ENCODE peak calls at places on chromosomes 11 and 22, in four cellular contexts. One of them, this sample, is unnamed.
A peak's percentile ranks its signal among the peaks of the same experiment; 100 is the strongest.

GRCh38 chr11:13055200-13055599 is 46.1 kb downstream of the RASSF10 start:
- DNase-seq in HepG2: no peak
- DNase-seq in H1: no peak
- DNase-seq in GM12878: no peak
- DNase-seq in this sample: no peak

GRCh38 chr11:10004526-10005113 is 289.4 kb downstream of the SBF2 start:
- DNase-seq in HepG2: no peak
- DNase-seq in H1: peak; percentile 25
- DNase-seq in GM12878: no peak
- DNase-seq in this sample: no peak

GRCh38 chr22:44889233-44889878 is 120.4 kb downstream of the PHF21B start:
- DNase-seq in HepG2: no peak
- DNase-seq in H1: no peak
- DNase-seq in GM12878: no peak
- DNase-seq in this sample: peak; percentile 60

GRCh38 chr11:9596926-9597325 is 23.5 kb downstream of the WEE1 start:
- DNase-seq in HepG2: no peak
- DNase-seq in H1: no peak
- DNase-seq in GM12878: no peak
- DNase-seq in this sample: no peak

GRCh38 chr22:31332010-31332409 is 14.1 kb downstream of the PATZ1 start:
- DNase-seq in HepG2: no peak
- DNase-seq in H1: no peak
- DNase-seq in GM12878: no peak
- DNase-seq in this sample: no peak

GRCh38 chr11:92846542-92847125 is 122.8 kb upstream of the MTNR1B start:
- DNase-seq in HepG2: no peak
- DNase-seq in H1: no peak
- DNase-seq in GM12878: no peak
- DNase-seq in this sample: no peak

GRCh38 chr11:1225386-1226225 is 2.7 kb downstream of the MUC5B start:
- DNase-seq in HepG2: no peak
- DNase-seq in H1: no peak
- DNase-seq in GM12878: no peak
- DNase-seq in this sample: no peak

GRCh38 chr22:39999144-39999757 is 4.5 kb downstream of the FAM83F start:
- DNase-seq in HepG2: peak; percentile 27
- DNase-seq in H1: no peak
- DNase-seq in GM12878: no peak
- DNase-seq in this sample: peak; percentile 74

GRCh38 chr22:32558681-32559355 is 84.2 kb downstream of the FBXO7 start:
- DNase-seq in HepG2: no peak
- DNase-seq in H1: no peak
- DNase-seq in GM12878: no peak
- DNase-seq in this sample: no peak

GRCh38 chr22:42817556-42817955 is 39.5 kb downstream of the ARFGAP3 start:
- DNase-seq in HepG2: no peak
- DNase-seq in H1: no peak
- DNase-seq in GM12878: no peak
- DNase-seq in this sample: no peak

GRCh38 chr22:46734830-46735453 is 3.1 kb downstream of the CERK start:
- DNase-seq in HepG2: no peak
- DNase-seq in H1: no peak
- DNase-seq in GM12878: peak; percentile 56
- DNase-seq in this sample: no peak

GRCh38 chr22:36395922-36396321 is 8.2 kb upstream of the MYH9 start:
- DNase-seq in HepG2: peak; percentile 34
- DNase-seq in H1: no peak
- DNase-seq in GM12878: no peak
- DNase-seq in this sample: no peak

GRCh38 chr22:49046000-49046545 is 781.6 kb downstream of the BRD1 start:
- DNase-seq in HepG2: no peak
- DNase-seq in H1: no peak
- DNase-seq in GM12878: no peak
- DNase-seq in this sample: no peak

GRCh38 chr11:78731008-78731407 is 156.3 kb upstream of the NARS2 start:
- DNase-seq in HepG2: peak; percentile 9
- DNase-seq in H1: no peak
- DNase-seq in GM12878: no peak
- DNase-seq in this sample: no peak

GRCh38 chr22:17575151-17575550 is 11.9 kb downstream of the SLC25A18 start:
- DNase-seq in HepG2: no peak
- DNase-seq in H1: no peak
- DNase-seq in GM12878: no peak
- DNase-seq in this sample: no peak

GRCh38 chr11:17538054-17538453 is 6.2 kb downstream of the USH1C start:
- DNase-seq in HepG2: no peak
- DNase-seq in H1: no peak
- DNase-seq in GM12878: no peak
- DNase-seq in this sample: no peak

GRCh38 chr22:31332886-31333285 is 13.3 kb downstream of the PATZ1 start:
- DNase-seq in HepG2: no peak
- DNase-seq in H1: no peak
- DNase-seq in GM12878: no peak
- DNase-seq in this sample: no peak

GRCh38 chr22:37229805-37230672 is 14.0 kb downstream of the RAC2 start:
- DNase-seq in HepG2: no peak
- DNase-seq in H1: no peak
- DNase-seq in GM12878: peak; percentile 60
- DNase-seq in this sample: peak; percentile 58

DNA sequence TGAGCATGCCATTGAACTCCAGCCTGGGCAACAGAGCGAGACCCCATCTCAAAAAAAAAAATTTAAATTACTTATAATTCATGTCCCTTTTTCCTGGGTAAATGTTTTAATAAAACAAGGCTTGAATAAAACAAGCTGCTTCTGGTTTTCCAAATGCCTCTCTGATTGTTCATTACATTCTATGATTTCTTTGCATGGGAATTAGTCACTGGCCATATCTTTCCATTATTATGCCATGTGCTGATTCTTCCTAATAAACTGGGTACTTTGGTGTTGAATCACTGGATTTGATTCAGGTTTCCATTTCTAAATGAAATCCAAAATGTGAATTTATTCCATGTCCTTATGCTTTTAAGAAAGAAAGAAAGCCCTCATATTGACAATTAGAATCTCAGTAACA is 42.6 kb downstream of the ZNF215 start:
- DNase-seq in HepG2: no peak
- DNase-seq in H1: no peak
- DNase-seq in GM12878: no peak
- DNase-seq in this sample: no peak
- TF ChIP-seq KDM1A in HepG2: no peak
- TF ChIP-seq KDM1A in H1: no peak
- TF ChIP-seq KDM1A in GM12878: no peak
- TF ChIP-seq KDM1A in this sample: no peak

DNA sequence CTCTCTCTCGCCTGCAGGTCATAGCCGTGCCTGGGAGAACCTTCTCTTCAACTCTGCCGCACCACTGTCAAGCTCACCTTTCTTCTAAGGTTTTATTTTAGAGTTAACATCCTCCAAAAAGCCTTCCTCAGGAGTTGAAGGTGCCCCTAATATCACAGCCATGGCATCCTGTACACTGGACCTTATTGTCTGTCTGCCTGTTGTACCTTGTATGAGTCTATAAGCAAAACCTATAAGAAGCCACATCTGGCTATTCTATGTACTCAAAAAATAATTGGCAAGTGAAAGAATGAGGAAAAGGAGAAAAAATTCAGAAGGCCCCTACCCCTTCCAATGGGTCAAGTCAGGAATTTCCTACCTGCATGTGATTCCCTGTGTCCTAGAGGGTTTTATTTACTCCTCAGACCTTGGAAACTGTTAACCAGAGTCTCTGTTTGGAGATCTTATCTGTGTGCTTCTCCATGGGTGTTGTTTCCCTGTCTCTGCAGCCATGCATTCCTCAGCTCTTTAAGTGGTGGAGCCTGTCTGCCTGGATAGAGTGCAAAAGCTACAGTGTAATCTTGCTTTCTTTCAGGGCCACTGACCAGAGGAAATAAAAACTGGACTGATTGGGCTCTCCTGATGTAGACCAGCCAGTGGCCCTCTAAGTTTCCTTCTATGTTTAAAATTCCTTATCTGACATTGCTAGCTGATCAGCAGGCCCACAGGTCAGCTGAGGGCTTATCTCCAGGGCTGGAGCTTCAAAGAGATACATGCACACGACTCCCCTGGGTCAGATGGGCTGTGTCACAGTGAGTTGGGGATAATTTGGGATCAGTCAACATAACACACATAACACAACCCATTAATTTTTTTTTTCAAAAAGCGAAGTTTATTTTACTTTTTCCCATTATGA is 37.6 kb upstream of the TMEM135 start:
- DNase-seq in HepG2: peak; percentile 99
- DNase-seq in H1: no peak
- DNase-seq in GM12878: no peak
- DNase-seq in this sample: peak; percentile 96
- TF ChIP-seq SIN3A in HepG2: no peak
- TF ChIP-seq SIN3A in H1: no peak
- TF ChIP-seq SIN3A in GM12878: no peak
- TF ChIP-seq SIN3A in this sample: peak; percentile 86

DNA sequence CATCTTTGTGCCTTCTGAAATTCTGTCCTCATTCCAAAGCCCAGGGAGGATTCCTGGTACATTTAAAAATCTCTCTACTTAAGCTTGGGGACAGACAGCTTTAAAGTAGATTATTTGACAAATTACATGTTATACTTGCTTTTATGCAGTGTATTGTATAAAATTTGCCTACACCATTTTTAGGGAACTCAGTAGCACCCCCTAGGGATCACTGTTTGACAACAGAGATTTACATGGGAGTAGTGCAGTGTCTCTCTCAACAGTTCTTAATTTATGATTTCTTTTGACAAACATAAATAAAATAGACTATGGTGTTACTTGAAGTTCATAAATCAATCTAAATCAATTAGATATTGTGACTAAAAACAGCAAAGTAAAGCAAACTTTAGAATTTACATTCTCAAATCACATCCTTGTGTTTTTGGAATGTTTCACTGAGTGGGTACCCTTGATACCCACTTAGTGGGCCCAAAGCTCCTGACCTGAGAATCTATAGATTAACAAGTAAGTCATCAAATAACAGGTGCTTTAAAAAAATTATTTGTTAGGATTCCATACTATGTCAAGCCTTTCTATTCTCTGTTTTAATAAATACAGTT is 428.8 kb downstream of the DYNC2H1 start:
- DNase-seq in HepG2: no peak
- DNase-seq in H1: no peak
- DNase-seq in GM12878: no peak
- DNase-seq in this sample: no peak
- TF ChIP-seq KDM1A in HepG2: no peak
- TF ChIP-seq KDM1A in H1: no peak
- TF ChIP-seq KDM1A in GM12878: no peak
- TF ChIP-seq KDM1A in this sample: no peak

DNA sequence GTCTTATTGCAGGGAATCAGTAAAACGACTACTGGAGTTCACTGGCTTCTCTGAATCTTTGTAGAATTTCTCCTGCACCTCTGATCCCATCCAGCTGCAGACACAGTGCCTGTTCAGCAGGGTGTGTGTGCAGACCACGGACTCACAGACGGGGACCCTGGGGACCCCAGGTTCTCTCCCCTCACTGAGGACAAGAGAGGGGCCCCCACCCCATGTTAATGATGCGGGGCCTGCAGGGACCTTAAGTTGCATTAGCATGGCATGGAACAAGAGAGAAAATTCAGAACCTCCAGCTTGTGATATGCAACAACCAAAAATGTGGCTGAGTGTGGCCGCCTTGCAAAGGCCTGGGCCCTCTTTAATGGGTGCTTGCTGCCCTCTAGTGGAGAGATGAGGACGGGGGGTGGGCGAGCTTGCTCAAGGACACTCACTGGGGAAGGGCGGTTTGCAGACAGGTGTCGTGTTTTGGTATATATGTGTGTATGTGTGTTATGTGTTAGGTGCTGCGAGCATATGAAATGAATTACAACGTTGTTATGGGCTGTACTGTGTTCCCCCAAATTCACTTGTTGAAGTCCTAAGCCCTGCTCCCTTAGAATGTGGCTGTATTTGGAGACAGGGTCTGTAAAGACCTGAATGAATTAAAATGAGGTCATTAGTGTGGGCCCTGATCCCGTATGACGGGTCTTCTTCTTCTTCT is 84.4 kb upstream of the SEPTIN5 start:
- DNase-seq in HepG2: peak; percentile 65
- DNase-seq in H1: peak; percentile 60
- DNase-seq in GM12878: no peak
- DNase-seq in this sample: peak; percentile 100
- TF ChIP-seq SIN3A in HepG2: no peak
- TF ChIP-seq SIN3A in H1: no peak
- TF ChIP-seq SIN3A in GM12878: no peak
- TF ChIP-seq SIN3A in this sample: no peak